ENCODE peak calls at places on chromosomes 2 and 18, in eight cellular contexts. D, X, A, C, F, K, L and Q are unnamed samples.

GRCh38 chr2:10787176-10787968 is 25.2 kb downstream of the PDIA6 start:
- DNase-seq in F (peak), C (no peak), X (no peak), K (no peak), L (peak), D (no peak), A (no peak), Q (no peak)

GRCh38 chr2:216289470-216289869 is 82.8 kb downstream of the MARCHF4 start:
- DNase-seq in L (no peak), C (no peak), A (no peak), K (no peak), X (no peak), F (no peak), D (no peak), Q (no peak)

GRCh38 chr2:42128731-42129486 is 40.2 kb upstream of the EML4 start:
- DNase-seq in K (peak), X (no peak), L (no peak), D (no peak), F (no peak), C (no peak), A (no peak), Q (no peak)

GRCh38 chr2:55842009-55842408 is 81.6 kb downstream of the EFEMP1 start:
- DNase-seq in A (no peak), L (no peak), K (peak), D (no peak), C (no peak), X (no peak), F (no peak), Q (no peak)

GRCh38 chr2:105977212-105977611 is 216.9 kb downstream of the UXS1 start:
- DNase-seq in F (no peak), A (no peak), L (peak), D (no peak), C (no peak), X (peak), K (no peak), Q (no peak)

GRCh38 chr2:1282552-1282951 is 130.7 kb upstream of the TPO start:
- DNase-seq in F (no peak), L (no peak), X (no peak), D (peak), A (no peak), C (no peak), K (no peak), Q (peak)

GRCh38 chr2:182167882-182168281 is 182.2 kb downstream of the PPP1R1C start:
- DNase-seq in C (no peak), X (no peak), F (no peak), D (no peak), K (no peak), A (no peak), L (no peak), Q (no peak)

GRCh38 chr18:43879350-43879749 is 602.1 kb upstream of the SYT4 start:
- DNase-seq in F (no peak), C (no peak), L (no peak), D (no peak), X (no peak), A (no peak), K (no peak), Q (no peak)

GRCh38 chr2:152525277-152525838 is 190.4 kb downstream of the FMNL2 start:
- DNase-seq in F (no peak), D (peak), K (peak), X (no peak), L (no peak), A (no peak), C (peak), Q (no peak)

GRCh38 chr2:36339819-36340218 is 15.8 kb upstream of the CRIM1 start:
- DNase-seq in X (peak), K (no peak), F (no peak), A (no peak), C (no peak), L (no peak), D (no peak), Q (no peak)

GRCh38 chr18:62784966-62785413 is 69.6 kb downstream of the PHLPP1 start:
- DNase-seq in C (peak), X (no peak), K (no peak), L (no peak), D (peak), F (no peak), A (no peak), Q (no peak)

GRCh38 chr2:219107837-219108236 is 47.1 kb upstream of the IHH start:
- DNase-seq in X (no peak), K (no peak), D (no peak), L (no peak), C (no peak), A (no peak), F (no peak), Q (no peak)

GRCh38 chr2:240310645-240311044 is 124.8 kb upstream of the GPC1 start:
- DNase-seq in F (no peak), L (no peak), X (no peak), D (no peak), A (no peak), C (no peak), K (no peak), Q (no peak)

GRCh38 chr2:27057184-27057583 is 5.7 kb downstream of the AGBL5 start:
- DNase-seq in K (no peak), A (no peak), X (no peak), C (no peak), L (no peak), D (peak), F (no peak), Q (no peak)

GRCh38 chr2:108980076-108980475 is 8.9 kb downstream of the EDAR start:
- DNase-seq in D (no peak), X (peak), A (no peak), L (no peak), C (no peak), K (no peak), F (no peak), Q (no peak)

GRCh38 chr2:16506366-16506765 is 159.3 kb downstream of the CYRIA start:
- DNase-seq in L (no peak), C (no peak), X (no peak), F (no peak), K (no peak), D (no peak), A (no peak), Q (no peak)

GRCh38 chr18:68738572-68738971 is 23.7 kb upstream of the TMX3 start:
- DNase-seq in D (no peak), C (no peak), A (no peak), F (no peak), K (no peak), L (no peak), X (no peak), Q (no peak)

GRCh38 chr2:122191331-122191730 is 435.9 kb downstream of the TSN start:
- DNase-seq in D (no peak), L (no peak), X (no peak), F (no peak), C (no peak), A (no peak), K (peak), Q (no peak)

GRCh38 chr2:125855204-125855603 is 800.8 kb upstream of the GYPC start:
- DNase-seq in A (no peak), D (no peak), F (no peak), K (no peak), L (no peak), C (no peak), X (no peak), Q (no peak)

GRCh38 chr2:120596990-120597594 is 138.6 kb upstream of the GLI2 start:
- DNase-seq in L (no peak), F (no peak), K (no peak), X (no peak), A (no peak), D (peak), C (peak), Q (no peak)

GRCh38 chr2:9657731-9658130 is 26.9 kb upstream of the YWHAQ start:
- DNase-seq in L (no peak), D (no peak), F (no peak), K (peak), C (no peak), X (no peak), A (no peak), Q (no peak)